ENCODE peak calls at places on chromosome 19, in four cellular contexts. H is CD4-positive, CD25-positive, alpha-beta regulatory T cell; Q is Karpas-422; L is PC-3. S is an unnamed sample.

GRCh38 chr19:7831452-7831851 is 1.4 kb downstream of the EVI5L start:
- DNase-seq in L (peak), Q (peak), H (no peak), S (no peak)

GRCh38 chr19:27876489-27876888 is 1336.5 kb downstream of the UQCRFS1 start:
- DNase-seq in Q (no peak), L (no peak), H (no peak), S (no peak)

GRCh38 chr19:19459707-19460251 is 54.3 kb downstream of the GATAD2A start:
- DNase-seq in H (peak), Q (peak), L (peak), S (no peak)

GRCh38 chr19:38709119-38709518 is 35.2 kb downstream of the CAPN12 start:
- DNase-seq in Q (no peak), L (no peak), H (no peak), S (no peak)

GRCh38 chr19:8001995-8002849 is 3.2 kb downstream of the ELAVL1 start:
- DNase-seq in Q (peak), L (peak), H (peak), S (no peak)

GRCh38 chr19:43518051-43518450 is 8.9 kb downstream of the ETHE1 start:
- DNase-seq in Q (no peak), L (no peak), H (no peak), S (no peak)

GRCh38 chr19:35171730-35172129 is 17.2 kb downstream of the FXYD5 start:
- DNase-seq in H (no peak), L (no peak), Q (no peak), S (no peak)

GRCh38 chr19:29393915-29394460 is 131.8 kb upstream of the VSTM2B start:
- DNase-seq in L (peak), Q (peak), H (no peak), S (no peak)

GRCh38 chr19:2188708-2189385 is 25.1 kb downstream of the DOT1L start:
- DNase-seq in Q (no peak), L (no peak), H (no peak), S (no peak)

GRCh38 chr19:23991170-23991569 is 76.5 kb downstream of the ZNF726 start:
- DNase-seq in H (no peak), Q (no peak), L (peak), S (no peak)

GRCh38 chr19:16588089-16588823 is 16.0 kb upstream of the SLC35E1 start:
- DNase-seq in L (no peak), H (peak), Q (peak), S (no peak)

GRCh38 chr19:7638802-7639465 is 2.0 kb downstream of the STXBP2 start:
- DNase-seq in L (no peak), Q (no peak), H (no peak), S (no peak)

GRCh38 chr19:58558623-58559274 is 338 bp upstream of the UBE2M start:
- DNase-seq in L (peak), Q (peak), H (peak), S (peak)

GRCh38 chr19:7540761-7541480 is 5.4 kb downstream of the PNPLA6 start:
- DNase-seq in L (peak), Q (no peak), H (no peak), S (peak)

GRCh38 chr19:50792246-50792851 is 2.1 kb downstream of the ACP4 start:
- DNase-seq in Q (peak), L (peak), H (no peak), S (no peak)

DNA sequence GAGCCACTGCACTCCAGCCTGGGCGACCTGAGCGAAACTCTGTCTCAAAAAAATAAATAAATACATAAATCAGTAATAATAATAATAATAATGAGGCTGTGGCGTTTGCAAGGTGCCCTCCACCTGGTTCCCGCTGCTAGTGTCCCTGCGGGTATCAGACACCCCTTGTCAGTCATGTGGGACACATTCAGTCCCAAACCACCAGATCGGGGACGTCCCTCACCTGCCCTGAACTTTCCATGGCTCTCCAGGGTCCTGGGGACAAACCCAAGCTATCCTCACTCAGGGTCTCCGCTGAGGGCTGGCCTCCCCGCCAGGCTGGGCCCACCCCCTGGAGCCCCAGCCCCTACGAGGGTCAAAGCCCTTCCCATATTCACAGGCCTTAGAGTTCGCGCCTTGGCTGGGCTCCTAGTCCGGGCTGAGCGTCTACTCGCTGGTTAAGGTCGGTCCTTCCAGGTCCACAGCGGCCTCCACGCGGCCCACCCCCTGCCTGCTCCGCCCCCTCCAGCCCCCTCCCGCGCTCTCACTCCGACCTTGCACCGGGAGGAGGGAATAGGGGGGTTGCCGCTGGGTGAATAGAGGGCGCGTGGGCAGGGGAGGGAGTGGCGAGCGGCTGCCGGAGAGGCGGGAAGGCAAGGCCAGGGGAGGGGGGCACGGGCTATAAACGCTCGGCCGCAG is 349 bp upstream of the KISS1R start:
- DNase-seq in L (no peak), Q (no peak), H (no peak), S (peak)
- H3K4me3 ChIP-seq in L (no peak), Q (no peak), H (no peak), S (no peak)

DNA sequence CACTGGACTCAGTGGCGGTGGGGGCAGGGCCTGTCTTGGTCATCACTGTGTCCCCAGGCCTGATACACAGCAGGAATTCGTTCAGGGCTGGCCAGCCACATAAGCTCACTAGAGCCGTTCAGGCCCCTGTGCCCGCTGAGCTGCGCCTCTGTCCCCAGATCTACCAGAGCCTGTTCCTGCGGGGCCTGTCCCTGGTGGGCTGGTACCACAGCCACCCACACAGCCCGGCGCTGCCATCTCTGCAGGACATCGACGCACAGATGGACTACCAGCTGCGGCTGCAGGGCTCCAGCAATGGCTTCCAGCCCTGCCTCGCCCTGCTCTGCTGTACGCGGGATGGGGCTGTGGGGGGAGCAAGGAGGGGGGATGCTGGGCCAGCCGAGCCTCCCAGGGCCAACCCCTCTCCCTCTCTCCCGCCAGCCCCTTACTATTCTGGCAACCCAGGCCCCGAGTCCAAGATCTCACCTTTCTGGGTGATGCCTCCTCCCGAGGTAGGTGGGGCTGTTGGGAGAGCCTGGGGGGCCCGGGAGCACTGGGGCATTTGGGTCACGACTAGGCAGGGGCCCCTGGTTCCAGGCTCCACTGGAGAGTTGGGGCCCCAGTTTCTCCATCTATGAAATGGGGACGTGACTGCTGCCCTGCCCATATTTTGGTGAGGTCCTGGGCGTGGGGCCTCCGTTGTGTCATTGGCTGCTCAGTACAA is 13.9 kb downstream of the MPND start:
- DNase-seq in H (no peak), Q (no peak), L (no peak), S (peak)
- H3K27ac ChIP-seq in H (no peak), Q (no peak), L (no peak), S (no peak)

GRCh38 chr19:13865578-13866462 is 11.1 kb upstream of the NANOS3 start:
- DNase-seq in Q (no peak), H (peak), L (no peak), S (peak)
- H3K4me3 ChIP-seq in Q (no peak), H (peak), L (peak), S (peak)

GRCh38 chr19:46409146-46409545 is 4.2 kb downstream of the CCDC8 start:
- DNase-seq in L (no peak), H (no peak), Q (no peak), S (no peak)

GRCh38 chr19:46407891-46408426 is 5.4 kb downstream of the CCDC8 start:
- DNase-seq in L (no peak), Q (no peak), H (no peak), S (no peak)

GRCh38 chr19:46410205-46411087 is 2.9 kb downstream of the CCDC8 start:
- DNase-seq in Q (no peak), L (no peak), H (no peak), S (no peak)

GRCh38 chr19:46411088-46412033 is 2.0 kb downstream of the CCDC8 start:
- DNase-seq in L (no peak), Q (no peak), H (no peak), S (no peak)

GRCh38 chr19:46408611-46409039 is 4.7 kb downstream of the CCDC8 start:
- DNase-seq in Q (no peak), H (no peak), L (no peak), S (no peak)
- H3K27ac ChIP-seq in Q (no peak), H (no peak), L (no peak), S (no peak)

GRCh38 chr19:12626958-12627357 is 16.2 kb downstream of the ZNF791 start:
- DNase-seq in Q (no peak), H (no peak), L (no peak), S (no peak)

GRCh38 chr19:12628040-12629022 is 17.6 kb downstream of the ZNF791 start:
- DNase-seq in H (no peak), Q (no peak), L (no peak), S (no peak)

GRCh38 chr19:12623361-12624031 is 12.8 kb downstream of the ZNF791 start:
- DNase-seq in H (no peak), Q (no peak), L (peak), S (no peak)

GRCh38 chr19:12629215-12629614 is 18.5 kb downstream of the ZNF791 start:
- DNase-seq in H (no peak), L (no peak), Q (no peak), S (no peak)
- H3K4me3 ChIP-seq in H (no peak), L (no peak), Q (no peak), S (no peak)

DNA sequence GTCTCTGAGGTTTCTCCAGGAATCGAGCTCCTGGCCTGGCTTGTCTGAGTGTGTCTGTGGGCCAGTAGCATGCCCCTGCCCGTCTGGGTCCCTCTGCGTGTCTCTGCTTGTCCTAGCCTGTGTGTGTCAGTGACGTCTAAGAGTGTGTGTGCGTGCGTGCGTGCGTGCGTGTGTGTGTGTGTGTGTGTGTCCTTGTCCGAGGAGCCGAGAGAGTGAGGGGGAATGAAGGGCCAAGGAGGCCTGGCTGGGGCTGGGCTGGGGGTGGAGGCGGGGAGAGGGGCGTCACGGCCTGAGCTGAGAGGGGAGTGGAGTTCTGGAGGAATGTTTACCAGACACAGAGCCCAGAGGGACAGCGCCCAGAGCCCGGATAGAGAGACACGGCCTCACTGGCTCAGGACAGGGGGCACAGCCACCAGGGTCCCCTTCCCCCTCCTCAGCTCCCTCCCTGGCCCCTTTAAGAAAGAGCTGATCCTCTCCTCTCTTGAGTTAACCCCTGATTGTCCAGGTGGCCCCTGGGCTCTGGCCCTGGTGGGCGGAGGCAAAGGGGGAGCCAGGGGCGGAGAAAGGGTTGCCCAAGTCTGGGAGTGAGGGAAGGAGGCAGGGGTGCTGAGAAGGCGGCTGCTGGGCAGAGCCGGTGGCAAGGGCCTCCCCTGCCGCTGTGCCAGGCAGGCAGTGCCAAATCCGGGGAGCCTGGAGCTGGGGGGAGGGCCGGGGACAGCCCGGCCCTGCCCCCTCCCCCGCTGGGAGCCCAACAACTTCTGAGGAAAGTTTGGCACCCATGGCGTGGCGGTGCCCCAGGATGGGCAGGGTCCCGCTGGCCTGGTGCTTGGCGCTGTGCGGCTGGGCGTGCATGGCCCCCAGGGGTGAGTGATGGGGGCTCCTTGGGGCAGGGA is at the start of gene AXL:
- DNase-seq in H (no peak), Q (no peak), L (peak), S (peak)
- H3K27ac ChIP-seq in H (no peak), Q (no peak), L (peak), S (peak)

GRCh38 chr19:48502720-48503018 is 9.0 kb downstream of the LMTK3 start:
- DNase-seq in L (no peak), H (no peak), Q (no peak), S (no peak)
- H3K4me3 ChIP-seq in L (peak), H (no peak), Q (no peak), S (peak)

DNA sequence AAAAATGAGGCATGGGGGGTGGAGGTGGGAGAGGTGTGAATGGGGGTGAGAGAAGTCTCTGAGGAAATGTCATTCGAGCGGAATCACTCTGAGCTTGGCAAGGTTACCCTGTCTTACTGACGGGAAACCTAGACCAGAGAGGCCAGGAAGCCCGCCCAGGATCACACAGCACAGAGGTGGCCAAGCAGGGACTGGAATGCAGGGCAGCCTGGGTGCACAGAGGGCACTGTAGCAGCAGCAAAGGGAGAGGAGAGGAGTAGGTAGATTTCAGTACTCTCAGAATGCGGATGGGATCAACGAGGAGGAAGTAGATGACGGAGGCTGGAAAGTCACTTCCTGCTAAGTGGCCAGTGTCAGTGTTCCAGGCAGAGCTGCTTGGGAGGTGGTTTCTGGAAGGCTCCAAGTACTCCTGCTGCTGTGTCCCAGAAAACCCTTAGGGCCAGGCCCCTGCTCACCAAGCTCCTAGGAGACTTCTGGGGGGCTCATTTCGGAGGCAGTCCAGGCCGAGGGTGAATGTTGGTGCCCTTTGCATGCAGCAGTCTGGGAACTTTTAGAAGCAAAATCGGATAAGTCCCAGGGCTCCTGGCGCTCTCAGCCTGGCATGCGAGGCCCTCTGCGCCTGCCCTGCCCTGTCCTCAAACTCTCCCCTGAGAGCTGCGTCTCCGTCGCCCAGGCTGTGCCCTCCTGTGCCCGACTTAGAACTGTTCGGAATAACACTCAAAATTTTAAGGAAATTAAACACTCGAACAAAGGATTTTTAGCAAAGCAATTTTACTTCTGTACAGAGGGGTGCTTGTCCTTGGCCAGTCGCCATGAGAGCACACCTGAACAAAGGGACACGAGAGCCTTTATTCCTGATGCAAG is 33.5 kb downstream of the DNM2 start:
- DNase-seq in L (no peak), Q (no peak), H (no peak), S (no peak)
- H3K27ac ChIP-seq in L (no peak), Q (no peak), H (no peak), S (peak)

GRCh38 chr19:18013621-18014111 is 5.7 kb downstream of the ARRDC2 start:
- DNase-seq in Q (no peak), L (no peak), H (no peak), S (no peak)
- H3K4me3 ChIP-seq in Q (no peak), L (no peak), H (peak), S (no peak)

GRCh38 chr19:5897189-5897969 is 6.2 kb downstream of the NDUFA11 start:
- DNase-seq in H (no peak), L (no peak), Q (no peak), S (no peak)

GRCh38 chr19:5896365-5897076 is 7.1 kb downstream of the NDUFA11 start:
- DNase-seq in Q (no peak), L (no peak), H (no peak), S (no peak)

GRCh38 chr19:5895409-5895808 is 8.2 kb downstream of the NDUFA11 start:
- DNase-seq in L (no peak), H (no peak), Q (peak), S (no peak)

GRCh38 chr19:5894704-5895349 is 8.8 kb downstream of the NDUFA11 start:
- DNase-seq in H (no peak), L (no peak), Q (peak), S (no peak)

DNA sequence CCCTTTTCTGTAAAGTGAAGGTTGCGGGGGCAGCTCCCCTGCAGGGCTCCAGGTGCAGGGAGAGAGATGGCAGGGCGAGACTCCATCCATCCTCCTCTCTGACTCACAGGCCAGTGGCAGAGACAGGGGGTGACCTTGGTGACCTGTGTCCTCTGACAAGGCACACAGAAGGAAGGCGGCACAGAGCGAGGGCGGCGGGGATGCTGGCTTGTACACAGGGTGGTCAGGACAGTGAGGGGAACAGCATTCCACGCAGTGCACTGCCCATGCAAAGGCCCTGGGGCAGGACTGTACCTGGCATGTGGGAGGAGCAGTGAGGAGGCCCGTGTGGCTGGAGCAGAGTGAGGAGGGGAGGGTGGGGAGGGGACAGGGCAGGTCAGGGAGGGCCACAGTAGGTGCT is 7.7 kb downstream of the NDUFA11 start:
- DNase-seq in Q (peak), H (no peak), L (no peak), S (no peak)
- H3K27ac ChIP-seq in Q (no peak), H (no peak), L (no peak), S (no peak)